ENCODE peak calls at places on chromosomes 1 and 21, in ten cellular contexts. X is CMK; T is endothelial cell; K is sciatic nerve; W is cardiac muscle cell; V is GM18507; F is activated CD4-positive, alpha-beta T cell treated with anti-CD3 and anti-CD28 coated beads, Interleukin-2, amount 50 U/mL, for 1 hour; A is NCI-H1417 treated with DMSO at 0.1 percent for 48 hours; U is left ventricle myocardium superior; M is mesothelial cell of epicardium. S is an unnamed sample.

GRCh38 chr1:31143455-31143854 is 77.9 kb upstream of the PUM1 start:
- DNase-seq in K (no peak), T (no peak), V (no peak), W (no peak), U (no peak), X (no peak), A (no peak), F (no peak), M (no peak), S (no peak)

GRCh38 chr1:41915786-41916571 is 2.7 kb downstream of the HIVEP3 start:
- DNase-seq in X (no peak), M (no peak), T (no peak), W (no peak), A (no peak), V (no peak), F (peak; percentile 26), K (no peak), U (no peak), S (no peak)

GRCh38 chr1:232127190-232127589 is 500.6 kb downstream of the DISC1 start:
- DNase-seq in M (no peak), V (no peak), W (no peak), U (no peak), A (no peak), F (no peak), K (no peak), T (no peak), X (no peak), S (no peak)

GRCh38 chr1:212234431-212235298 is 50.5 kb upstream of the PPP2R5A start:
- DNase-seq in F (no peak), T (no peak), M (no peak), K (no peak), V (no peak), X (no peak), W (peak; percentile 90), U (peak; percentile 37), A (no peak), S (no peak)

GRCh38 chr1:212247987-212248386 is 37.2 kb upstream of the PPP2R5A start:
- DNase-seq in M (no peak), T (no peak), F (no peak), W (no peak), U (no peak), K (no peak), A (no peak), V (no peak), X (no peak), S (no peak)

GRCh38 chr1:197621761-197622160 is 153.5 kb downstream of the DENND1B start:
- DNase-seq in V (no peak), M (no peak), A (no peak), K (no peak), X (no peak), U (no peak), W (no peak), F (no peak), T (no peak), S (no peak)

GRCh38 chr1:30798389-30798951 is 40.9 kb upstream of the LAPTM5 start:
- DNase-seq in A (no peak), X (no peak), W (no peak), T (no peak), M (no peak), V (no peak), F (no peak), K (peak; percentile 75), U (peak; percentile 51), S (no peak)

GRCh38 chr21:36718951-36719501 is 20.1 kb downstream of the SIM2 start:
- DNase-seq in V (no peak), X (no peak), K (peak; percentile 58), U (no peak), A (no peak), W (no peak), M (no peak), T (no peak), F (no peak), S (no peak)

GRCh38 chr1:13585996-13586395 is 2.4 kb downstream of the PDPN start:
- DNase-seq in T (no peak), W (no peak), U (no peak), M (no peak), V (no peak), X (no peak), F (no peak), A (no peak), K (no peak), S (no peak)

GRCh38 chr1:182658055-182658454 is 26.3 kb downstream of the RGS8 start:
- DNase-seq in M (no peak), A (no peak), T (no peak), F (no peak), U (no peak), K (no peak), W (no peak), X (no peak), V (no peak), S (no peak)

GRCh38 chr1:62481681-62482080 is 44.8 kb downstream of the USP1 start:
- DNase-seq in K (no peak), F (no peak), U (no peak), X (no peak), V (no peak), A (no peak), M (no peak), T (no peak), W (no peak), S (no peak)

GRCh38 chr1:58783993-58784757 is at the start of gene JUN:
- DNase-seq in K (peak; percentile 100), U (peak; percentile 99), V (peak; percentile 93), W (peak; percentile 100), M (peak; percentile 99), X (peak; percentile 88), F (peak; percentile 98), T (peak; percentile 97), A (peak; percentile 88), S (peak; percentile 98)

GRCh38 chr1:209405183-209405823 is 178.2 kb upstream of the CAMK1G start:
- DNase-seq in F (no peak), K (no peak), U (no peak), W (no peak), X (no peak), A (no peak), T (no peak), M (no peak), V (no peak), S (no peak)

GRCh38 chr1:108758782-108759181 is 12.3 kb downstream of the STXBP3 start:
- DNase-seq in U (no peak), K (no peak), T (no peak), X (no peak), V (no peak), A (no peak), F (no peak), W (no peak), M (no peak), S (no peak)

GRCh38 chr21:46003575-46004007 is 22.0 kb downstream of the COL6A1 start:
- DNase-seq in K (no peak), T (no peak), M (no peak), W (no peak), A (no peak), U (peak; percentile 36), X (no peak), F (no peak), V (no peak), S (no peak)

GRCh38 chr1:36492491-36492890 is 9.8 kb upstream of the CSF3R start:
- DNase-seq in T (no peak), X (peak; percentile 93), A (no peak), F (no peak), M (no peak), K (no peak), U (no peak), V (no peak), W (no peak), S (no peak)

GRCh38 chr1:5727191-5727590 is 265.0 kb downstream of the NPHP4 start:
- DNase-seq in K (no peak), A (no peak), V (no peak), F (no peak), U (no peak), M (no peak), X (no peak), W (no peak), T (no peak), S (no peak)

GRCh38 chr1:40303051-40303771 is 13.9 kb downstream of the COL9A2 start:
- DNase-seq in M (no peak), F (no peak), U (no peak), A (no peak), T (no peak), V (no peak), K (peak; percentile 48), X (no peak), W (no peak), S (no peak)

GRCh38 chr1:84693009-84693408 is 2.7 kb upstream of the SSX2IP start:
- DNase-seq in W (no peak), F (no peak), T (no peak), X (no peak), V (no peak), K (no peak), U (no peak), M (no peak), A (no peak), S (no peak)

GRCh38 chr1:199522936-199523335 is 504.6 kb upstream of the NR5A2 start:
- DNase-seq in M (no peak), W (no peak), K (no peak), V (no peak), U (no peak), X (no peak), F (no peak), A (no peak), T (no peak), S (no peak)

GRCh38 chr1:24018611-24019580 is 38.8 kb upstream of the SRSF10 start:
- DNase-seq in V (no peak), U (peak; percentile 96), K (peak; percentile 99), T (peak; percentile 70), W (peak; percentile 98), F (no peak), M (peak; percentile 94), A (no peak), X (no peak), S (no peak)

GRCh38 chr1:246946366-246946765 is 14.6 kb upstream of the AHCTF1 start:
- DNase-seq in W (no peak), X (no peak), A (no peak), T (no peak), U (no peak), V (no peak), K (no peak), M (no peak), F (no peak), S (no peak)

GRCh38 chr21:41481191-41481590 is 26.8 kb downstream of the TMPRSS2 start:
- DNase-seq in K (no peak), U (no peak), M (no peak), T (no peak), A (no peak), W (no peak), X (no peak), V (no peak), F (no peak), S (no peak)

GRCh38 chr1:184258525-184258924 is 128.3 kb upstream of the C1orf21 start:
- DNase-seq in U (peak; percentile 29), V (no peak), K (no peak), M (no peak), T (no peak), W (no peak), X (no peak), F (no peak), A (no peak), S (no peak)

GRCh38 chr1:198258491-198258890 is 101.7 kb downstream of the NEK7 start:
- DNase-seq in M (no peak), X (no peak), T (no peak), F (no peak), A (no peak), K (no peak), W (no peak), V (no peak), U (no peak), S (no peak)

GRCh38 chr1:190170321-190170720 is 307.3 kb downstream of the BRINP3 start:
- DNase-seq in M (no peak), W (no peak), U (no peak), X (no peak), V (no peak), A (no peak), K (no peak), F (no peak), T (no peak), S (no peak)

GRCh38 chr1:46068525-46068924 is 63.9 kb downstream of the PIK3R3 start:
- DNase-seq in F (no peak), K (no peak), A (no peak), X (no peak), W (no peak), U (no peak), M (no peak), T (no peak), V (no peak), S (no peak)

GRCh38 chr1:247241687-247242086 is 14.2 kb upstream of the VN1R5 start:
- DNase-seq in T (no peak), X (no peak), M (no peak), F (no peak), V (no peak), W (no peak), K (no peak), A (no peak), U (no peak), S (no peak)

S was measured in NCI-H1436 treated with DMSO at 0.1 percent for 48 hours.